ENCODE peak calls at places on chromosome 15, in seven cellular contexts. V, G, R, H, D, P and Y are unnamed samples.

GRCh38 chr15:81493246-81493645 is 119.2 kb upstream of the TMC3 start:
- DNase-seq in R (no peak), G (no peak), V (no peak), D (no peak), P (no peak), H (no peak), Y (no peak)

GRCh38 chr15:100154338-100154737 is 187.4 kb downstream of the ADAMTS17 start:
- DNase-seq in G (no peak), D (no peak), H (no peak), V (no peak), P (no peak), R (no peak), Y (no peak)

GRCh38 chr15:70522323-70522966 is 240.9 kb downstream of the UACA start:
- DNase-seq in P (no peak), V (no peak), H (no peak), G (no peak), D (no peak), R (no peak), Y (no peak)

GRCh38 chr15:34318277-34319079 is 19.1 kb downstream of the SLC12A6 start:
- DNase-seq in H (peak; percentile 47), V (peak; percentile 17), R (no peak), P (peak; percentile 6), G (no peak), D (peak; percentile 30), Y (peak; percentile 78)

GRCh38 chr15:83871808-83872559 is 218.1 kb downstream of the ADAMTSL3 start:
- DNase-seq in G (peak; percentile 14), D (no peak), P (no peak), V (no peak), H (no peak), R (no peak), Y (no peak)

GRCh38 chr15:92421980-92422379 is 28.3 kb downstream of the ST8SIA2 start:
- DNase-seq in D (no peak), R (no peak), P (no peak), G (no peak), V (no peak), H (no peak), Y (no peak)

GRCh38 chr15:100123611-100124010 is 218.2 kb downstream of the ADAMTS17 start:
- DNase-seq in D (no peak), G (no peak), H (no peak), V (no peak), R (no peak), P (no peak), Y (no peak)

GRCh38 chr15:39018966-39019365 is 454.4 kb upstream of the RASGRP1 start:
- DNase-seq in V (no peak), H (no peak), P (no peak), D (no peak), G (no peak), R (no peak), Y (no peak)

GRCh38 chr15:78850926-78851600 is 21.6 kb upstream of the MORF4L1 start:
- DNase-seq in P (no peak), H (no peak), G (no peak), V (peak; percentile 36), D (no peak), R (no peak), Y (peak; percentile 62)

GRCh38 chr15:79164043-79164442 is 73.5 kb upstream of the RASGRF1 start:
- DNase-seq in H (no peak), P (no peak), R (no peak), G (no peak), D (no peak), V (no peak), Y (no peak)

GRCh38 chr15:80072285-80072684 is 12.8 kb downstream of the ZFAND6 start:
- DNase-seq in V (no peak), D (peak; percentile 66), P (peak; percentile 93), H (peak; percentile 93), R (no peak), G (peak; percentile 62), Y (peak; percentile 91)

GRCh38 chr15:92900712-92901052 is 558 bp downstream of the CHD2 start:
- DNase-seq in D (no peak), V (no peak), G (no peak), P (no peak), H (no peak), R (no peak), Y (no peak)